ENCODE peak calls at places on chromosomes 2 and 18, in four cellular contexts. X is kidney tubule cell, M is GM06990, T is COR-L47. B is an unnamed sample.

GRCh38 chr2:135246856-135247255 is 194.8 kb downstream of the RAB3GAP1 start:
- DNase-seq in X (no peak), M (no peak), T (no peak), B (no peak)

GRCh38 chr2:29113891-29114321 is 1.3 kb upstream of the CLIP4 start:
- DNase-seq in X (peak; percentile 94), M (peak; percentile 44), T (peak; percentile 30), B (no peak)

GRCh38 chr18:837922-838321 is 25.9 kb upstream of the YES1 start:
- DNase-seq in X (no peak), M (no peak), T (no peak), B (no peak)

GRCh38 chr2:198383392-198383791 is 579.0 kb downstream of the PLCL1 start:
- DNase-seq in X (peak; percentile 22), M (no peak), T (no peak), B (no peak)

GRCh38 chr18:25284861-25285574 is 66.9 kb downstream of the ZNF521 start:
- DNase-seq in X (no peak), M (no peak), T (no peak), B (no peak)

GRCh38 chr18:23887493-23887892 is 127.1 kb upstream of the TTC39C start:
- DNase-seq in X (no peak), M (no peak), T (peak; percentile 98), B (no peak)

GRCh38 chr18:77170850-77171410 is 38.3 kb upstream of the MBP start:
- DNase-seq in X (no peak), M (no peak), T (no peak), B (no peak)

GRCh38 chr2:186882511-186883071 is 33.6 kb upstream of the ZSWIM2 start:
- DNase-seq in X (no peak), M (no peak), T (no peak), B (no peak)

GRCh38 chr2:153890572-153890971 is 18.9 kb downstream of the GALNT13 start:
- DNase-seq in X (no peak), M (no peak), T (no peak), B (no peak)

GRCh38 chr2:169036717-169037450 is 5.8 kb upstream of the ABCB11 start:
- DNase-seq in X (peak; percentile 16), M (no peak), T (no peak), B (no peak)

GRCh38 chr2:229104863-229105468 is 166.1 kb downstream of the PID1 start:
- DNase-seq in X (no peak), M (no peak), T (no peak), B (no peak)

GRCh38 chr18:4549164-4549920 is 94.2 kb upstream of the DLGAP1 start:
- DNase-seq in X (no peak), M (no peak), T (no peak), B (no peak)

GRCh38 chr2:12694990-12695774 is 21.6 kb upstream of the TRIB2 start:
- DNase-seq in X (no peak), M (peak; percentile 65), T (no peak), B (no peak)

GRCh38 chr2:230762317-230762896 is 49.8 kb downstream of the CAB39 start:
- DNase-seq in X (peak; percentile 49), M (no peak), T (no peak), B (no peak)

GRCh38 chr2:198874502-198874858 is 583.3 kb downstream of the SATB2 start:
- DNase-seq in X (no peak), M (peak; percentile 43), T (no peak), B (no peak)

GRCh38 chr18:64134044-64134757 is 14.7 kb downstream of the LINC00305 start:
- DNase-seq in X (peak; percentile 39), M (no peak), T (no peak), B (no peak)

GRCh38 chr2:50402654-50402960 is 629.3 kb downstream of the NRXN1 start:
- DNase-seq in X (no peak), M (no peak), T (no peak), B (no peak)

GRCh38 chr18:13260114-13260926 is 41.8 kb downstream of the LDLRAD4 start:
- DNase-seq in X (peak; percentile 52), M (no peak), T (no peak), B (no peak)

GRCh38 chr2:238942080-238942761 is 94.3 kb downstream of the TWIST2 start:
- DNase-seq in X (no peak), M (no peak), T (no peak), B (no peak)

GRCh38 chr2:42788-43187 is 3.5 kb downstream of the FAM110C start:
- DNase-seq in X (no peak), M (no peak), T (no peak), B (no peak)

GRCh38 chr2:37877457-37878315 is 47.4 kb upstream of the RMDN2 start:
- DNase-seq in X (peak; percentile 66), M (no peak), T (peak; percentile 57), B (no peak)

GRCh38 chr2:19078709-19079108 is 279.7 kb downstream of the OSR1 start:
- DNase-seq in X (no peak), M (no peak), T (no peak), B (no peak)

B was measured in GOT3.